ENCODE peak calls at places on chromosomes 3 and 15, in six cellular contexts. One of them, this sample, is unnamed.

GRCh38 chr15:98763179-98763578 is 114.8 kb downstream of the IGF1R start:
- DNase-seq in MM.1S: no peak
- DNase-seq in heart left ventricle: no peak
- DNase-seq in uterus: no peak
- DNase-seq in CD8-positive, alpha-beta T cell: no peak
- DNase-seq in left lung: no peak
- DNase-seq in this sample: no peak

GRCh38 chr3:17770682-17771081 is 28.3 kb upstream of the TBC1D5 start:
- DNase-seq in MM.1S: no peak
- DNase-seq in heart left ventricle: no peak
- DNase-seq in uterus: no peak
- DNase-seq in CD8-positive, alpha-beta T cell: no peak
- DNase-seq in left lung: no peak
- DNase-seq in this sample: no peak

GRCh38 chr3:162263596-162263995 is 767.0 kb downstream of the OTOL1 start:
- DNase-seq in MM.1S: no peak
- DNase-seq in heart left ventricle: no peak
- DNase-seq in uterus: no peak
- DNase-seq in CD8-positive, alpha-beta T cell: no peak
- DNase-seq in left lung: no peak
- DNase-seq in this sample: no peak

GRCh38 chr15:48394172-48394571 is 62.9 kb downstream of the DUT start:
- DNase-seq in MM.1S: no peak
- DNase-seq in heart left ventricle: no peak
- DNase-seq in uterus: no peak
- DNase-seq in CD8-positive, alpha-beta T cell: no peak
- DNase-seq in left lung: no peak
- DNase-seq in this sample: no peak

GRCh38 chr3:43477600-43477999 is 144.2 kb downstream of the ANO10 start:
- DNase-seq in MM.1S: no peak
- DNase-seq in heart left ventricle: peak; percentile 61
- DNase-seq in uterus: no peak
- DNase-seq in CD8-positive, alpha-beta T cell: peak; percentile 77
- DNase-seq in left lung: no peak
- DNase-seq in this sample: no peak

GRCh38 chr15:78775472-78775871 is 35.8 kb downstream of the ADAMTS7 start:
- DNase-seq in MM.1S: no peak
- DNase-seq in heart left ventricle: no peak
- DNase-seq in uterus: no peak
- DNase-seq in CD8-positive, alpha-beta T cell: no peak
- DNase-seq in left lung: peak; percentile 31
- DNase-seq in this sample: no peak

GRCh38 chr3:134645515-134645914 is 5.3 kb downstream of the KY start:
- DNase-seq in MM.1S: no peak
- DNase-seq in heart left ventricle: no peak
- DNase-seq in uterus: no peak
- DNase-seq in CD8-positive, alpha-beta T cell: no peak
- DNase-seq in left lung: no peak
- DNase-seq in this sample: no peak

GRCh38 chr3:80537680-80538079 is 769.9 kb upstream of the ROBO1 start:
- DNase-seq in MM.1S: no peak
- DNase-seq in heart left ventricle: no peak
- DNase-seq in uterus: no peak
- DNase-seq in CD8-positive, alpha-beta T cell: no peak
- DNase-seq in left lung: no peak
- DNase-seq in this sample: no peak

GRCh38 chr3:113264249-113264648 is 52.9 kb downstream of the BOC start:
- DNase-seq in MM.1S: no peak
- DNase-seq in heart left ventricle: no peak
- DNase-seq in uterus: no peak
- DNase-seq in CD8-positive, alpha-beta T cell: no peak
- DNase-seq in left lung: no peak
- DNase-seq in this sample: no peak

GRCh38 chr15:40902605-40903561 is 8.6 kb downstream of the VPS18 start:
- DNase-seq in MM.1S: no peak
- DNase-seq in heart left ventricle: peak; percentile 57
- DNase-seq in uterus: no peak
- DNase-seq in CD8-positive, alpha-beta T cell: no peak
- DNase-seq in left lung: peak; percentile 90
- DNase-seq in this sample: no peak

GRCh38 chr15:62847900-62848489 is 194.6 kb upstream of the TPM1 start:
- DNase-seq in MM.1S: peak; percentile 53
- DNase-seq in heart left ventricle: peak; percentile 75
- DNase-seq in uterus: peak; percentile 76
- DNase-seq in CD8-positive, alpha-beta T cell: peak; percentile 32
- DNase-seq in left lung: no peak
- DNase-seq in this sample: peak; percentile 32

GRCh38 chr3:111210866-111211564 is 139.4 kb downstream of the NECTIN3 start:
- DNase-seq in MM.1S: no peak
- DNase-seq in heart left ventricle: no peak
- DNase-seq in uterus: no peak
- DNase-seq in CD8-positive, alpha-beta T cell: no peak
- DNase-seq in left lung: no peak
- DNase-seq in this sample: peak; percentile 47

GRCh38 chr3:196643201-196643749 is 3.8 kb downstream of the NRROS start:
- DNase-seq in MM.1S: peak; percentile 57
- DNase-seq in heart left ventricle: no peak
- DNase-seq in uterus: no peak
- DNase-seq in CD8-positive, alpha-beta T cell: peak; percentile 44
- DNase-seq in left lung: no peak
- DNase-seq in this sample: no peak

GRCh38 chr3:156519758-156520162 is 35.2 kb downstream of the SSR3 start:
- DNase-seq in MM.1S: no peak
- DNase-seq in heart left ventricle: no peak
- DNase-seq in uterus: no peak
- DNase-seq in CD8-positive, alpha-beta T cell: no peak
- DNase-seq in left lung: no peak
- DNase-seq in this sample: no peak

GRCh38 chr3:183437060-183437459 is 8.6 kb upstream of the MCF2L2 start:
- DNase-seq in MM.1S: no peak
- DNase-seq in heart left ventricle: no peak
- DNase-seq in uterus: no peak
- DNase-seq in CD8-positive, alpha-beta T cell: no peak
- DNase-seq in left lung: no peak
- DNase-seq in this sample: no peak

GRCh38 chr15:89419370-89419984 is 76.9 kb downstream of the RHCG start:
- DNase-seq in MM.1S: no peak
- DNase-seq in heart left ventricle: peak; percentile 41
- DNase-seq in uterus: peak; percentile 27
- DNase-seq in CD8-positive, alpha-beta T cell: peak; percentile 40
- DNase-seq in left lung: no peak
- DNase-seq in this sample: peak; percentile 57

GRCh38 chr3:194351080-194351672 is at the start of gene CPN2:
- DNase-seq in MM.1S: no peak
- DNase-seq in heart left ventricle: no peak
- DNase-seq in uterus: no peak
- DNase-seq in CD8-positive, alpha-beta T cell: no peak
- DNase-seq in left lung: no peak
- DNase-seq in this sample: no peak

GRCh38 chr3:46517016-46517770 is 19.4 kb downstream of the RTP3 start:
- DNase-seq in MM.1S: no peak
- DNase-seq in heart left ventricle: no peak
- DNase-seq in uterus: no peak
- DNase-seq in CD8-positive, alpha-beta T cell: no peak
- DNase-seq in left lung: no peak
- DNase-seq in this sample: no peak

GRCh38 chr3:42213417-42213816 is 52.6 kb downstream of the CCK start:
- DNase-seq in MM.1S: peak; percentile 21
- DNase-seq in heart left ventricle: no peak
- DNase-seq in uterus: no peak
- DNase-seq in CD8-positive, alpha-beta T cell: peak; percentile 37
- DNase-seq in left lung: no peak
- DNase-seq in this sample: no peak

GRCh38 chr3:39150170-39150802 is 3.1 kb downstream of the CSRNP1 start:
- DNase-seq in MM.1S: no peak
- DNase-seq in heart left ventricle: no peak
- DNase-seq in uterus: no peak
- DNase-seq in CD8-positive, alpha-beta T cell: no peak
- DNase-seq in left lung: no peak
- DNase-seq in this sample: no peak

GRCh38 chr15:85336870-85337269 is 43.5 kb upstream of the AKAP13 start:
- DNase-seq in MM.1S: no peak
- DNase-seq in heart left ventricle: peak; percentile 53
- DNase-seq in uterus: peak; percentile 48
- DNase-seq in CD8-positive, alpha-beta T cell: no peak
- DNase-seq in left lung: no peak
- DNase-seq in this sample: no peak
- H3K4me1 ChIP-seq in MM.1S: no peaks in the 10 kb centered on the region
- H3K4me1 ChIP-seq in heart left ventricle: peaks cover 17% of the 10 kb centered on the region
- H3K4me1 ChIP-seq in uterus: peaks cover 3% of the 10 kb centered on the region
- H3K4me1 ChIP-seq in CD8-positive, alpha-beta T cell: peaks cover 2% of the 10 kb centered on the region
- H3K4me1 ChIP-seq in left lung: peaks cover 10% of the 10 kb centered on the region
- H3K4me1 ChIP-seq in this sample: peaks cover 10% of the 10 kb centered on the region

GRCh38 chr3:123590685-123591450 is 6.0 kb upstream of the HACD2 start:
- DNase-seq in MM.1S: no peak
- DNase-seq in heart left ventricle: no peak
- DNase-seq in uterus: no peak
- DNase-seq in CD8-positive, alpha-beta T cell: no peak
- DNase-seq in left lung: no peak
- DNase-seq in this sample: no peak
- H3K4me1 ChIP-seq in MM.1S: no peaks in the 10 kb centered on the region
- H3K4me1 ChIP-seq in heart left ventricle: no peaks in the 10 kb centered on the region
- H3K4me1 ChIP-seq in uterus: no peaks in the 10 kb centered on the region
- H3K4me1 ChIP-seq in CD8-positive, alpha-beta T cell: peaks cover 10% of the 10 kb centered on the region
- H3K4me1 ChIP-seq in left lung: peaks cover 8% of the 10 kb centered on the region
- H3K4me1 ChIP-seq in this sample: no peaks in the 10 kb centered on the region

DNA sequence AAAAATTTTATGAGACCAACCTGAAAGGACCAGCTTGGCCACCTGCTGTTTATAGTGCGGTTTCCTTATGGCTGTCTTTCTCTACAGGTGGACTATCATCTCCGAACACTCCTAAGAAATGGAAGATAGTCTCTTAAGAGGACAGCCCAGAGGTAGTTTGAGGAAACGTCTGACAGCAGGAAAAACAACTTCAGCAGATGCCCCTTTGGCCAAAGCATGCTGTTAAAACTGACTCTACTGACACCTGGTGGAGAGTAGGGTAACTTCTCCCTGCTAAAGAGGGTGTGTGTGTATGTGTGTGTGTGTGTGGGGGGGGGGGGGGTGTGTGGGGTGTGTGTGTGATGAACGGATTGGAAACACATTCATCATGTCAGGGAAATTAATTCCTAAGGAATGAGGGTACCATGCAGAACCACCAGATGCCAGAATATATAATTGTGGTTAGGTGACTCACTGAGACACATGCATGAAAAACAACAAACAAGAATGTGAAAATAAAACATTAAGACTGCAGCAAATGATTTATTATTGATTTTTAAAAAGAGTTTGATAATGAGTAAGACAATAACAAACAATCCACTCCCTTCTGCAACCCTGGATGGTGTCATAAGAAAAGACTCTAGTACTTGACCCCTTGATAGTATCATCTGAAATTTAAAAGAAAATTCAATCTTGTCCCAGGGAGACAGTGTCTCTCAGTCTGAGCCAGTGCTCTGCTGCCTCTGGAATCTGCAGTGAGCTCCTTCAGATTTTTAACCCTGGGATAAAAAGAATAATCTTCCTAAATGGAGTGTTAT is 256.5 kb downstream of the THRB start:
- DNase-seq in MM.1S: peak; percentile 71
- DNase-seq in heart left ventricle: no peak
- DNase-seq in uterus: peak; percentile 32
- DNase-seq in CD8-positive, alpha-beta T cell: no peak
- DNase-seq in left lung: no peak
- DNase-seq in this sample: peak; percentile 36
- H3K4me1 ChIP-seq in MM.1S: peaks cover 7% of the 10 kb centered on the region
- H3K4me1 ChIP-seq in heart left ventricle: peaks cover 9% of the 10 kb centered on the region
- H3K4me1 ChIP-seq in uterus: no peaks in the 10 kb centered on the region
- H3K4me1 ChIP-seq in CD8-positive, alpha-beta T cell: no peaks in the 10 kb centered on the region
- H3K4me1 ChIP-seq in left lung: peaks cover 6% of the 10 kb centered on the region
- H3K4me1 ChIP-seq in this sample: no peaks in the 10 kb centered on the region

GRCh38 chr3:73353661-73354217 is 271.0 kb downstream of the PDZRN3 start:
- DNase-seq in MM.1S: no peak
- DNase-seq in heart left ventricle: no peak
- DNase-seq in uterus: no peak
- DNase-seq in CD8-positive, alpha-beta T cell: no peak
- DNase-seq in left lung: no peak
- DNase-seq in this sample: no peak
- H3K4me1 ChIP-seq in MM.1S: no peaks in the 10 kb centered on the region
- H3K4me1 ChIP-seq in heart left ventricle: no peaks in the 10 kb centered on the region
- H3K4me1 ChIP-seq in uterus: no peaks in the 10 kb centered on the region
- H3K4me1 ChIP-seq in CD8-positive, alpha-beta T cell: no peaks in the 10 kb centered on the region
- H3K4me1 ChIP-seq in left lung: no peaks in the 10 kb centered on the region
- H3K4me1 ChIP-seq in this sample: no peaks in the 10 kb centered on the region

GRCh38 chr15:42749266-42749665 is 12.3 kb upstream of the CDAN1 start:
- DNase-seq in MM.1S: no peak
- DNase-seq in heart left ventricle: no peak
- DNase-seq in uterus: no peak
- DNase-seq in CD8-positive, alpha-beta T cell: no peak
- DNase-seq in left lung: no peak
- DNase-seq in this sample: no peak
- H3K4me1 ChIP-seq in MM.1S: no peaks in the 10 kb centered on the region
- H3K4me1 ChIP-seq in heart left ventricle: no peaks in the 10 kb centered on the region
- H3K4me1 ChIP-seq in uterus: no peaks in the 10 kb centered on the region
- H3K4me1 ChIP-seq in CD8-positive, alpha-beta T cell: no peaks in the 10 kb centered on the region
- H3K4me1 ChIP-seq in left lung: no peaks in the 10 kb centered on the region
- H3K4me1 ChIP-seq in this sample: no peaks in the 10 kb centered on the region

DNA sequence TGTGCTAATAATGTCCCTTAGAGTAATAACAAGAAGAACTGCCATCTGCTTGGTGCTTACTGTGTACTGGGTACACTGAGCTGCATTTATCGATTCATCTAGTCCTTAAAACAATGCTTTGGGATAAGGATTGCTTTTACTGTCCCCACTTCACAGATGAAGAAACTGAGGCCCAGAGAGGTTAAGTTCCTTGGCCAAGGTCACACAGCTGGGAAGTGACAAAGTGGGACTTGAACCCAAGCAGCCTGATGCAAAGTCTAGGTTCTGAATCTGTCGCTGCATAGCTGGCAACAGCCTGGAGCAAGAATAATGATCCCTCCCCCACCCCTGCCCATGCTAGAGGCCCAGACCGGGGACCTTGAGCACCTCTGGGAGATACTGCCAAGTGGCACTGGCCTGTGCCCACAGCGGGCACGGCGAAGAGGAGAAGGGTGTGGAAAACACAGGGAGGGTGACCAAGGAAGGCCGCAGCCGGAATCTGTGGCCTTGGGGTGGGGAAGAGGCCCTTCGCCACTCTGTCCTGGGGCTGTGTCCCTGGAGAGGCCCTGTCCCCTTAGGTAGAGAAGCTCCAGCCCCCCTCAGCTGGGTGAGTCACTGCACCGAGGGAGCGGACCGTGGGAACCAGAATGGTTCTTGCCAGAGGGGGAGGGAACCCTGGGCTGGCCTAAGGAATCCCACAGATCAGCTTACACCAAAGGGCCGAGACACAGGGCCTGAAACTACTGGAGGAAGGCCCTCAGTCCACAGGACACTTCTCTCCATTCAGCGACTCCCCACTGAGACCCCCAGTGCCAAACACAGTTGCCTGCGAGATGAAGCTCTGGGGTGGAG is 3.5 kb downstream of the PLXND1 start:
- DNase-seq in MM.1S: no peak
- DNase-seq in heart left ventricle: peak; percentile 91
- DNase-seq in uterus: peak; percentile 92
- DNase-seq in CD8-positive, alpha-beta T cell: no peak
- DNase-seq in left lung: no peak
- DNase-seq in this sample: peak; percentile 34
- H3K4me1 ChIP-seq in MM.1S: peaks cover 2% of the 10 kb centered on the region
- H3K4me1 ChIP-seq in heart left ventricle: peaks cover 23% of the 10 kb centered on the region
- H3K4me1 ChIP-seq in uterus: peaks cover 22% of the 10 kb centered on the region
- H3K4me1 ChIP-seq in CD8-positive, alpha-beta T cell: peaks cover 15% of the 10 kb centered on the region
- H3K4me1 ChIP-seq in left lung: peaks cover 88% of the 10 kb centered on the region
- H3K4me1 ChIP-seq in this sample: peaks cover 63% of the 10 kb centered on the region